ENCODE peak calls at places on chromosome 15, in nine cellular contexts. P, H, X, D, O, L, Z, F and V are unnamed samples.

GRCh38 chr15:76309561-76310330 is 1.5 kb downstream of the ETFA start:
- DNase-seq in X (no peak), O (no peak), L (no peak), P (no peak), D (peak; percentile 16), F (no peak), Z (no peak), H (no peak), V (no peak)

GRCh38 chr15:22262613-22263020 is 182.3 kb downstream of the OR4M2 start:
- DNase-seq in H (no peak), O (peak; percentile 28), P (peak; percentile 87), L (no peak), D (no peak), Z (no peak), F (peak; percentile 81), X (no peak), V (no peak)

GRCh38 chr15:49415638-49416037 is 7.4 kb upstream of the FGF7 start:
- DNase-seq in Z (peak; percentile 80), L (no peak), X (no peak), O (no peak), H (peak; percentile 21), F (no peak), D (peak; percentile 89), P (no peak), V (no peak)

GRCh38 chr15:96403071-96403470 is 72.6 kb downstream of the NR2F2 start:
- DNase-seq in Z (no peak), X (no peak), H (no peak), P (no peak), O (no peak), D (no peak), L (no peak), F (no peak), V (no peak)

GRCh38 chr15:67474405-67475080 is 46.4 kb upstream of the C15orf61 start:
- DNase-seq in H (no peak), L (no peak), O (no peak), X (no peak), F (no peak), P (no peak), D (no peak), Z (no peak), V (no peak)

GRCh38 chr15:58420579-58421043 is 11.2 kb upstream of the LIPC start:
- DNase-seq in Z (no peak), F (no peak), D (no peak), L (no peak), P (no peak), O (no peak), X (no peak), H (no peak), V (no peak)

GRCh38 chr15:51203797-51204196 is 109.1 kb upstream of the TNFAIP8L3 start:
- DNase-seq in F (no peak), L (no peak), D (peak; percentile 89), X (no peak), Z (peak; percentile 64), H (no peak), P (no peak), O (no peak), V (no peak)

GRCh38 chr15:74830868-74831267 is 4.4 kb downstream of the CPLX3 start:
- DNase-seq in P (no peak), F (no peak), D (no peak), H (no peak), O (no peak), Z (no peak), L (no peak), X (no peak), V (no peak)

GRCh38 chr15:22933641-22934061 is 46.5 kb downstream of the CYFIP1 start:
- DNase-seq in O (no peak), P (no peak), D (no peak), X (peak; percentile 34), Z (peak; percentile 69), F (no peak), L (no peak), H (no peak), V (no peak)

GRCh38 chr15:29820802-29821160 is 1.5 kb downstream of the TJP1 start:
- DNase-seq in L (no peak), Z (no peak), P (no peak), X (no peak), H (no peak), D (no peak), F (no peak), O (no peak), V (no peak)

GRCh38 chr15:90644526-90644925 is 72.6 kb upstream of the BLM start:
- DNase-seq in D (no peak), L (no peak), O (no peak), F (no peak), X (no peak), H (no peak), P (no peak), Z (no peak), V (no peak)

GRCh38 chr15:90641581-90642463 is 75.3 kb upstream of the BLM start:
- DNase-seq in H (no peak), Z (no peak), F (no peak), L (no peak), D (no peak), O (no peak), P (no peak), X (no peak), V (no peak)

GRCh38 chr15:90643301-90643632 is 73.9 kb upstream of the BLM start:
- DNase-seq in F (no peak), Z (no peak), P (no peak), X (no peak), O (no peak), L (no peak), H (no peak), D (no peak), V (no peak)

GRCh38 chr15:90640862-90641261 is 76.3 kb upstream of the BLM start:
- DNase-seq in Z (no peak), H (no peak), L (no peak), D (no peak), X (no peak), P (no peak), F (no peak), O (no peak), V (no peak)

GRCh38 chr15:90642464-90643300 is 74.5 kb upstream of the BLM start:
- DNase-seq in P (no peak), L (no peak), D (no peak), H (no peak), X (no peak), Z (no peak), F (peak; percentile 74), O (no peak), V (no peak)
- TF ChIP-seq CTCF in P (no peak), L (no peak), D (no peak), H (peak; percentile 51), X (no peak), Z (peak; percentile 27), F (peak; percentile 43), O (no peak), V (no peak)

DNA sequence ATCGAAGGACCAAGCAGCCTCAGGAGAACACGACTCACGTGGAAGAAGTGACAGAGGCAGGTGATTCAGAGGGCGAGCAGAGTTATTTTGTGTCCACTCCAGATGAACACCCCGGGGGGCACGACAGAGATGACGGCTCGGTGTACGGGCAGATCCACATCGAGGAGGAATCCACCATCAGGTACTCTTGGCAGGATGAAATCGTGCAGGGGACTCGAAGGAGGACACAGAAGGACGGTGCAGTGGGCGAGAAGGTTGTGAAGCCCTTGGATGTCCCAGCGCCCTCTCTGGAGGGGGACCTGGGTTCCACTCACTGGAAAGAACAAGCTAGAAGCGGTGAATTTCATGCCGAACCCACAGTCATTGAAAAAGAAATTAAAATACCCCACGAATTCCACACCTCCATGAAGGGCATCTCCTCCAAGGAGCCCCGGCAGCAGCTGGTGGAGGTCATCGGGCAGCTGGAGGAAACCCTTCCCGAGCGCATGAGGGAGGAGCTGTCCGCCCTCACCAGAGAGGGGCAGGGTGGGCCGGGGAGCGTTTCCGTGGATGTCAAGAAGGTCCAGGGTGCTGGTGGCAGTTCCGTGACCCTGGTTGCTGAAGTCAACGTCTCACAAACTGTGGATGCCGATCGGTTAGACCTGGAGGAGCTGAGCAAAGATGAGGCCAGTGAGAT is 26.0 kb downstream of the SYNM start:
- DNase-seq in X (no peak), O (no peak), L (no peak), P (no peak), F (no peak), D (no peak), Z (no peak), H (no peak), V (no peak)
- TF ChIP-seq CTCF in X (no peak), O (no peak), L (no peak), P (no peak), F (no peak), D (no peak), Z (no peak), H (no peak), V (no peak)

GRCh38 chr15:62474771-62475124 is 309.7 kb upstream of the C2CD4B start:
- DNase-seq in Z (no peak), D (no peak), O (no peak), P (no peak), H (no peak), F (no peak), X (no peak), L (no peak), V (no peak)

GRCh38 chr15:62475595-62475994 is 310.5 kb upstream of the C2CD4B start:
- DNase-seq in P (no peak), F (no peak), D (no peak), O (no peak), X (no peak), Z (no peak), L (no peak), H (no peak), V (no peak)

GRCh38 chr15:62474021-62474770 is 309.1 kb upstream of the C2CD4B start:
- DNase-seq in F (no peak), X (no peak), O (no peak), D (no peak), P (no peak), Z (no peak), H (no peak), L (no peak), V (no peak)

GRCh38 chr15:62469874-62470688 is 305.0 kb upstream of the C2CD4B start:
- DNase-seq in O (no peak), L (no peak), F (no peak), H (peak; percentile 63), X (no peak), Z (peak; percentile 86), D (peak; percentile 83), P (no peak), V (no peak)

GRCh38 chr15:62472616-62473299 is 307.7 kb upstream of the C2CD4B start:
- DNase-seq in X (no peak), D (no peak), L (no peak), O (no peak), F (peak; percentile 10), Z (no peak), H (no peak), P (no peak), V (no peak)
- TF ChIP-seq CTCF in X (no peak), D (no peak), L (no peak), O (no peak), F (no peak), Z (no peak), H (no peak), P (no peak), V (no peak)

DNA sequence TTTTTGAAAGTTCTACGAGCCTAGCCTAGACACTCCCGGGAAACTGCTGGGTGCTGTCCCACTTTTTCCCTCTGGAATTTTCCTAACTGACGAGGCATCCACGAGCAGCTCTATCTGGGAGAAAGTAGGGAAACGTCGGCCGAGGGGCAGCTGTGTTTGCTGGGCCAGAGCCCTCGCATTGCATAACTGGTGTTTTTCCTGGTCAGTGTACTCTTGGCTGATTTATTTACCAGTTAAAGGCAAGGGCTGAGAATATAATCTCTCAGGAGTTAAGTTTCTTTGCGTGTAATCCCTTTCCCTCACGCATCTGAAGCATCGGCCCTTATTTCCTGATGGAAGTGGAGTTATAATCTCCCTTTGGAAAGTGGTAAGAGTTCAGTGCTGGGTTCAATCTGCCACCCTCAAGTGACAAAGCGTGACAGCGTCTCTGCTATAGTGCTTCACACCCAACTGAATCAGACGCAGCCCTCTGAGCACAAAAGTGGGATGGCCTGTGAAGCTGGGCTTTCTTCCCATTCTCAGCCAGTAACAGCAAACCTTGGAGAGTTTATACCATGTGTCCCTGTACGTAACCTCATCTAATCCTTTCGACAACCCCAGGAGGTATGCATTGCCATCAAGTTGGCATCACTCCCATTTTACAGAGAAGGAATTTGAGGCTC is 311.5 kb downstream of the RORA start:
- DNase-seq in F (no peak), X (peak; percentile 54), P (no peak), H (no peak), L (no peak), Z (no peak), D (peak; percentile 33), O (no peak), V (peak; percentile 70)
- TF ChIP-seq CTCF in F (no peak), X (no peak), P (no peak), H (no peak), L (no peak), Z (no peak), D (no peak), O (no peak), V (no peak)